ENCODE peak calls at places on chromosomes 1 and 21, in ten cellular contexts. C is effector memory CD8-positive, alpha-beta T cell; U is T-helper 17 cell; H is left lung; T is upper lobe of right lung; I is psoas muscle; K is Right ventricle myocardium inferior; G is activated CD8-positive, alpha-beta T cell treated with anti-CD3 and anti-CD28 coated beads for 36 hours; L is RWPE2; W is body of pancreas. E is an unnamed sample.
A peak's percentile ranks its signal among the peaks of the same experiment; 100 is the strongest.

GRCh38 chr1:25996966-25997758 is 701 bp downstream of the PAFAH2 start:
- ATAC-seq in C (peak; percentile 0), U (no peak), H (peak; percentile 16), T (peak; percentile 43), I (peak; percentile 76), K (peak; percentile 11), G (peak; percentile 5), L (no peak), W (no peak), E (no peak)

GRCh38 chr21:16124397-16125130 is 394.8 kb downstream of the USP25 start:
- ATAC-seq in C (no peak), U (no peak), H (peak; percentile 70), T (no peak), I (no peak), K (no peak), G (no peak), L (peak; percentile 96), W (no peak), E (no peak)

GRCh38 chr1:47616036-47616435 is 178.2 kb downstream of the FOXD2 start:
- ATAC-seq in C (no peak), U (no peak), H (no peak), T (no peak), I (no peak), K (no peak), G (no peak), L (no peak), W (no peak), E (no peak)

GRCh38 chr1:63920154-63921117 is 146.6 kb downstream of the ROR1 start:
- ATAC-seq in C (no peak), U (no peak), H (peak; percentile 72), T (peak; percentile 84), I (no peak), K (no peak), G (no peak), L (peak; percentile 91), W (peak; percentile 21), E (no peak)

GRCh38 chr1:38291906-38292521 is 245.4 kb upstream of the POU3F1 start:
- ATAC-seq in C (no peak), U (no peak), H (no peak), T (peak; percentile 35), I (no peak), K (peak; percentile 26), G (no peak), L (no peak), W (no peak), E (peak; percentile 41)

GRCh38 chr1:37901191-37901892 is 42.0 kb upstream of the MTF1 start:
- ATAC-seq in C (no peak), U (no peak), H (peak; percentile 54), T (peak; percentile 88), I (no peak), K (no peak), G (peak; percentile 47), L (no peak), W (no peak), E (peak; percentile 92)

GRCh38 chr1:58119971-58120370 is 426.6 kb downstream of the OMA1 start:
- ATAC-seq in C (no peak), U (no peak), H (no peak), T (no peak), I (no peak), K (no peak), G (no peak), L (no peak), W (no peak), E (no peak)

GRCh38 chr21:33937931-33938339 is 22.3 kb upstream of the ATP5PO start:
- ATAC-seq in C (peak; percentile 71), U (peak; percentile 50), H (no peak), T (peak; percentile 28), I (no peak), K (no peak), G (peak; percentile 74), L (no peak), W (no peak), E (peak; percentile 70)